ENCODE peak calls at places on chromosomes 11 and 22, in four cellular contexts. H is IMR-90, U is HepG2, C is A549. S is an unnamed sample.

GRCh38 chr22:19495562-19496323 is 16.0 kb downstream of the CDC45 start:
- DNase-seq in H (peak; percentile 50), C (no peak), U (peak; percentile 32), S (no peak)

GRCh38 chr11:2195756-2196088 is 24.1 kb upstream of the TH start:
- DNase-seq in U (no peak), H (no peak), C (no peak), S (no peak)

GRCh38 chr22:35460678-35461077 is 60.7 kb downstream of the MCM5 start:
- DNase-seq in C (no peak), H (no peak), U (no peak), S (no peak)

GRCh38 chr11:13238879-13239514 is 38.6 kb upstream of the BMAL1 start:
- DNase-seq in C (peak; percentile 57), U (peak; percentile 35), H (peak; percentile 41), S (peak; percentile 43)

GRCh38 chr22:19977296-19978243 is 36.0 kb upstream of the TXNRD2 start:
- DNase-seq in H (no peak), U (no peak), C (no peak), S (no peak)

GRCh38 chr22:17266261-17266971 is 47.2 kb upstream of the ADA2 start:
- DNase-seq in C (no peak), H (no peak), U (no peak), S (no peak)

GRCh38 chr11:64340671-64341335 is 799 bp downstream of the CCDC88B start:
- DNase-seq in C (no peak), U (no peak), H (no peak), S (peak; percentile 78)

GRCh38 chr22:36816635-36817428 is at the start of gene PVALB:
- DNase-seq in H (peak; percentile 13), C (peak; percentile 23), U (no peak), S (peak; percentile 31)

GRCh38 chr22:35601743-35602633 is 15.1 kb downstream of the MB start:
- DNase-seq in H (peak; percentile 72), U (no peak), C (no peak), S (no peak)

GRCh38 chr11:134511255-134511654 is 99.2 kb upstream of the B3GAT1 start:
- DNase-seq in U (no peak), C (no peak), H (no peak), S (no peak)

GRCh38 chr22:44116755-44117684 is 63.7 kb upstream of the PARVG start:
- DNase-seq in C (no peak), H (no peak), U (no peak), S (no peak)

GRCh38 chr11:128893578-128894295 is 2.6 kb downstream of the KCNJ5 start:
- DNase-seq in U (no peak), H (no peak), C (no peak), S (no peak)

GRCh38 chr11:121687961-121688566 is 235.3 kb upstream of the SORL1-AS1 start:
- DNase-seq in C (no peak), U (no peak), H (peak; percentile 70), S (no peak)

GRCh38 chr11:66976048-66976467 is 954 bp downstream of the C11orf86 start:
- DNase-seq in H (no peak), U (peak; percentile 35), C (no peak), S (peak; percentile 54)

GRCh38 chr11:69076129-69076791 is 27.5 kb downstream of the TPCN2 start:
- DNase-seq in U (no peak), H (peak; percentile 68), C (no peak), S (no peak)

GRCh38 chr22:36366291-36366708 is 21.5 kb downstream of the MYH9 start:
- DNase-seq in U (no peak), C (no peak), H (peak; percentile 68), S (no peak)

GRCh38 chr11:84847842-84848241 is 779.3 kb downstream of the DLG2 start:
- DNase-seq in U (no peak), C (no peak), H (no peak), S (no peak)

GRCh38 chr11:3840870-3841425 is at the start of gene RHOG:
- DNase-seq in C (peak; percentile 80), H (peak; percentile 76), U (peak; percentile 35), S (peak; percentile 93)

GRCh38 chr11:64659417-64660144 is 63.4 kb downstream of the NRXN2 start:
- DNase-seq in H (peak; percentile 93), C (peak; percentile 64), U (peak; percentile 39), S (peak; percentile 75)

GRCh38 chr22:19974233-19974861 is 32.7 kb upstream of the TXNRD2 start:
- DNase-seq in C (peak; percentile 57), U (peak; percentile 75), H (peak; percentile 51), S (peak; percentile 98)

GRCh38 chr11:87463486-87464102 is 425.9 kb downstream of the TMEM135 start:
- DNase-seq in H (peak; percentile 36), C (peak; percentile 24), U (peak; percentile 38), S (peak; percentile 32)
- TF ChIP-seq MAZ in H (no peak), C (no peak), U (no peak), S (no peak)

DNA sequence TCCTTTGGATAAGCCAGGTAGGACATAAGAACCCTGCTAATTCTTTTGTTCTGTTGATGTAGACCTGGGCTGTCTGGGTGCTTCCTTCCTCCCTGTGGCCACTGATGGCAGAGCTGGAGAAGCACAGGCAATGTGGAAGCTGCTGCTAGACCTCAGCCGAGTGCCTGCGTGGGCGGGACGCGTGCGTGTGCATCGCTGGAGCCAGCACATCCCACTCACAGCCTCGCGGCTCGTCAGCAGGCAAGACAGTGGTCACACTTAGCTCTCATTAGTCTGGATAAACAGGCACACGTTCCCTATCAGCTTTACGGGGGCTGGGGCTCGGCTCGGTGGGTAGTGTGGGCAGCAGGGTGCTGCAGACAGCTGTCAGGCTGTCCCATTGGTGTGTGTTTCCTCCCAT is 155.7 kb downstream of the GRIK4 start:
- DNase-seq in H (no peak), C (no peak), U (no peak), S (no peak)
- TF ChIP-seq MAZ in H (no peak), C (no peak), U (no peak), S (no peak)

GRCh38 chr11:77119531-77119936 is 8.5 kb upstream of the MYO7A start:
- DNase-seq in U (no peak), H (no peak), C (no peak), S (no peak)

GRCh38 chr11:77120571-77120970 is 7.5 kb upstream of the MYO7A start:
- DNase-seq in U (no peak), C (no peak), H (no peak), S (no peak)

GRCh38 chr11:77117485-77117884 is 10.6 kb upstream of the MYO7A start:
- DNase-seq in U (no peak), C (no peak), H (no peak), S (no peak)

GRCh38 chr11:77118086-77118485 is 10.0 kb upstream of the MYO7A start:
- DNase-seq in U (no peak), C (no peak), H (no peak), S (no peak)

GRCh38 chr11:77118971-77119370 is 9.1 kb upstream of the MYO7A start:
- DNase-seq in U (no peak), C (no peak), H (no peak), S (no peak)
- TF ChIP-seq MAZ in U (no peak), C (no peak), H (no peak), S (no peak)

GRCh38 chr22:48942698-48943566 is 884.7 kb downstream of the BRD1 start:
- DNase-seq in C (no peak), H (no peak), U (no peak), S (no peak)

GRCh38 chr22:48940266-48940987 is 887.2 kb downstream of the BRD1 start:
- DNase-seq in H (no peak), C (no peak), U (no peak), S (no peak)

GRCh38 chr22:48941903-48942625 is 885.6 kb downstream of the BRD1 start:
- DNase-seq in U (no peak), H (no peak), C (no peak), S (no peak)

GRCh38 chr22:48939441-48940265 is 888.0 kb downstream of the BRD1 start:
- DNase-seq in U (no peak), C (no peak), H (no peak), S (no peak)

GRCh38 chr22:48940988-48941902 is 886.4 kb downstream of the BRD1 start:
- DNase-seq in H (no peak), C (no peak), U (no peak), S (no peak)
- TF ChIP-seq MAZ in H (no peak), C (no peak), U (no peak), S (no peak)